ENCODE peak calls at places on chromosomes 6 and 20, in six cellular contexts. B is IMR-90, H is mesenchymal stem cell, K is H1, Z is neuronal stem cell, F is trophoblast cell. E is an unnamed sample.

GRCh38 chr20:53677447-53678314 is 84.0 kb upstream of the ZNF217 start:
- DNase-seq in K (no peak), Z (no peak), F (no peak), B (peak), H (peak), E (peak)

GRCh38 chr6:9999806-10000205 is 415.1 kb downstream of the TFAP2A start:
- DNase-seq in H (no peak), K (no peak), F (no peak), Z (no peak), B (no peak), E (no peak)

GRCh38 chr6:107173779-107174178 is 58.5 kb upstream of the BEND3 start:
- DNase-seq in K (no peak), F (no peak), Z (no peak), B (peak), H (no peak), E (no peak)

GRCh38 chr6:15522026-15522425 is 140.8 kb downstream of the DTNBP1 start:
- DNase-seq in K (no peak), F (no peak), B (no peak), H (no peak), Z (no peak), E (peak)

GRCh38 chr20:54000262-54000661 is 70.1 kb downstream of the BCAS1 start:
- DNase-seq in K (no peak), F (no peak), Z (no peak), B (no peak), H (no peak), E (no peak)

GRCh38 chr20:17558154-17558940 is 11.5 kb upstream of the DSTN start:
- DNase-seq in H (peak), B (peak), F (peak), Z (no peak), K (peak), E (peak)

GRCh38 chr6:17300637-17301036 is 19.5 kb downstream of the RBM24 start:
- DNase-seq in H (no peak), Z (no peak), F (no peak), K (no peak), B (no peak), E (no peak)

GRCh38 chr20:57596358-57596757 is 23.9 kb downstream of the ZBP1 start:
- DNase-seq in H (no peak), K (no peak), F (no peak), B (no peak), Z (no peak), E (no peak)

GRCh38 chr6:13500264-13500663 is 12.9 kb upstream of the GFOD1 start:
- DNase-seq in F (no peak), B (no peak), Z (no peak), H (peak), K (no peak), E (no peak)

GRCh38 chr20:2558581-2559301 is 22.4 kb downstream of the TMC2 start:
- DNase-seq in B (no peak), Z (no peak), F (no peak), K (peak), H (no peak), E (peak)

DNA sequence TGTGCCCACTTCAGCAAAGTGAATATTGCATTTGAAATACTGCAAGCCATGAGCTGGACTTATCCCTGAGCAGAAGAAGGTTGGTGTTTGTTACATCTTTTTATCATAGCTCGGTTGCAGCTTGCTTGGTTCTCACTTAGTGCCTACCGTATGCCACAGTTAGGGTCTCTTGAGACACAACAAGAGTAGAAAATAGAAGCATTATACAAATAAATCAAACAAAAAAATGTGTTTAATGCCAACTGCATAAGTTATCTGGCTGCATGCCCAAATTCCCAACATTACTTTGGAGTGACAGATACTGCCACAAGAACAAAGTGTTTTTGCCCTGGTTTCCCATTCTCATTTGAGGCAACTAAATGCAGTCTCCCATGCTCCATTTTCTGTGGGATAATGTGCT is 53.9 kb upstream of the LAMP5 start:
- DNase-seq in F (no peak), B (peak), Z (no peak), H (no peak), K (no peak), E (no peak)
- H3K14ac ChIP-seq in F (no peak), B (no peak), Z (no peak), H (no peak), K (no peak), E (no peak)

DNA sequence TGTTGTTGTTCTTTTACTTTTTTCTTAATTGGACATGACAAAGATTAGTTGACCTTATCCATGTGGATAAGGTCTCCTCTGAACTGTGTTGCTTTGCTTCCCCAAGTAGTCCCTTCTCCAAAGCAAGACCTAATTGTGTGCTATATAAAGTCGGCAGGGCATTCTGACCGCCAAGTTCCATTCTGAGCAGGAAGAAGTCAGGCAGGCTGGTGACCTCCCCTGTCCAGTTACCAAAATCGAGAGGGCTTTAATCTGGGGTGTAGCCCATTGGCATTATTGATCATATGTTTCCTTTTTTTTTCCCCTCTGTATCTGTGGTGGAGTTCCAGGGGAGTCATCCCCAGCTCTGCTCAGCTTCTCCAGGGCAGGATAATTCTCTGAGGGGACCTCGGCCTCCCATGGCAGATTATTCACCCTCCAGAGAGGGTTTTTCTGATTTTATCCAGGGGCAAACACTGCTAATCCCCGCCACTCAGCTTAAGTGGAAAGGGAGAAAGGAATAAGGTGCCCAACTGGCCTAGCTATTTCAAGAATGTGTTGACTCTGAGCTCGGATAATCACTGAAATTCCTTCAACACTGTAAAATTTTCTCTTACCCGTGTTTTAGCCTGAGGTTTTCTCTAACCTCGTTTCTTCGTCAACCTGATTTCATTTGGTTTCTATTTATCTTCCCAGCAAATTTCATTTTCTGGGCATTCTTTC is 71.8 kb upstream of the L3MBTL3 start:
- DNase-seq in B (no peak), K (no peak), H (no peak), Z (peak), F (no peak), E (no peak)
- H4K8ac ChIP-seq in B (no peak), K (no peak), H (no peak), Z (no peak), F (peak), E (no peak)

DNA sequence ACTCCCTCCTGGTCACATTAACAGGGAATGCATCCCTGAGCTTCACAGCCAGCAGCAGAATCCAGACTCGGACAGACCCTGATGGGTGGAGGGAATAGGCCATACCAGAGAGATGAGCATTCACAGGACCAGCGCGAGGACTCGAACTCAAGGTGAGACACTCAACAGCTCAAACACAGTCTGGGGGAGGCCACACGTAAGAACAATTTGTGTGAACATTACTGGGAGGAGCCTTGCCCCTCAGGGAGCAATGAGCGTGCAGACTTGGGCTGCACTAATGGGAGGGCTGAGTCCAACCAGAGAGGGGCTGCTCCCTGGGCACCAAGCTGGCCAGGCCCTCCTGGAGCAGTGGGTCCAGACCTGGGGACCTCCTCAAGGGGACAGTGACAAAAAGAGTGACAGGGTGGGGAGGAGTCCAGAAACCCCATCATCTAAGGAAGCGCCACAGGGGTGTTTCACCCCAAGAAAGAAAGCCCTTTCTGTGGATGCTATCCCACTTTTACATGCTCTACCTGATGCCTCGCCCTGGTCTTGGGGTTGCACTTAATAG is 118.4 kb downstream of the MRPL14 start:
- DNase-seq in F (no peak), H (no peak), Z (no peak), K (no peak), B (no peak), E (no peak)
- H3K14ac ChIP-seq in F (no peak), H (no peak), Z (no peak), K (no peak), B (peak), E (no peak)

DNA sequence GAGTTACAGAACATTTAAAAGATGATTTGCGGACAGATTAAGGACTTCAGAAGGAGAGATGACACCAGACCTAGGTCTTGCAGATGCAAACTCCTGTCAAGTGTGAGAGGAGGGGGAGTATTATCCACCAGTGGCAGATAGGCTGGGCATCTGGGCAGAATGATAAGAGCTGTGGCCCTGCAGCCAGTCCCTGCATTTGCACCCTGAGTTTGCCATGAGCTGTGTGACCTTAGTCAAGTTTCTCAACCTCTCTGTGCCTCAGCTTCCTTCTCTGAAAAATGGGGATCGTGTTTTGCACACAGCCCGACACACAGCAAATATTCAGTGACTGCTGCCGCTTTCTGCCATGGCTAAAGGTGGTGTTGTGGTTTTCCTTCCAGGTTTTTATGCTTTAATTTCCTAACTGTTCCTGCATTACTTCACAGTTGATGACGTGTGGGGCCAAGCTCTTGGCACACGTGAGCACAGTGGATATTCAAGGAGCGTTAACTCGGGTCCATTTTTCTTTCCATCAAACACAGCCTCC is 516.2 kb downstream of the CDH26 start:
- DNase-seq in B (no peak), H (no peak), Z (no peak), F (no peak), K (no peak), E (no peak)
- H4K8ac ChIP-seq in B (no peak), H (no peak), Z (no peak), F (no peak), K (no peak), E (no peak)

GRCh38 chr6:41332241-41332640 is 3.2 kb upstream of the NCR2 start:
- DNase-seq in Z (no peak), F (no peak), H (no peak), B (no peak), K (no peak), E (no peak)

GRCh38 chr6:41325446-41326066 is 9.9 kb upstream of the NCR2 start:
- DNase-seq in Z (no peak), F (no peak), H (no peak), K (no peak), B (no peak), E (no peak)

GRCh38 chr6:41326092-41326491 is 9.3 kb upstream of the NCR2 start:
- DNase-seq in B (no peak), Z (no peak), H (no peak), F (no peak), K (no peak), E (no peak)

GRCh38 chr6:41331401-41332150 is 3.8 kb upstream of the NCR2 start:
- DNase-seq in H (no peak), F (no peak), K (no peak), B (no peak), Z (no peak), E (no peak)

GRCh38 chr6:41327177-41327576 is 8.2 kb upstream of the NCR2 start:
- DNase-seq in B (no peak), Z (no peak), H (no peak), F (no peak), K (no peak), E (no peak)
- H3K14ac ChIP-seq in B (no peak), Z (no peak), H (no peak), F (no peak), K (no peak), E (no peak)

GRCh38 chr20:32582659-32583580 is 2.2 kb downstream of the NOL4L start:
- DNase-seq in B (no peak), F (no peak), K (peak), H (peak), Z (peak), E (no peak)
- H4K8ac ChIP-seq in B (no peak), F (peak), K (peak), H (peak), Z (no peak), E (no peak)

DNA sequence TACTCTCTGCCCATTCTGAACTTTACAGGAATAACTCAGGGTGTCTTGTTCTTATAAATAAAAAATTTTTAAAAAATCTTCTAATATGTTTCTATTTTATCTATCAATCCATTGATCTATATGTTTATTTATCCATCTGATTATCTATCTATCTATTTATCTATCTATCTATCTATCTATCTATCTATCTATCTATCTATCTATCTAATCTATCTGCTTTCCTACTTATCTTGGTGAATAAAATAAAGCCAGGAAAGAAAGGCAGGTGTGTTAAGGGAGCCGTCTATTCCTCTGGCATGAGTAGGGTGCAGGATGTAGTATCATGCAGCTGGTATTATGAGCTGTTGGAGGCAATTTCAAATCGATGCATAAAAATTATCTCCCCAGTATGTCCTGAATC is 153.0 kb downstream of the FOXA2 start:
- DNase-seq in H (no peak), K (no peak), F (no peak), Z (no peak), B (no peak), E (no peak)
- H3K14ac ChIP-seq in H (no peak), K (no peak), F (no peak), Z (no peak), B (no peak), E (no peak)

E was measured in H9.